ENCODE peak calls at places on chromosomes 2 and 18, in eight cellular contexts. One of them, this sample, is unnamed.
A peak's percentile ranks its signal among the peaks of the same experiment; 100 is the strongest.

GRCh38 chr18:15005313-15006130 is 257.6 kb downstream of the ANKRD30B start:
- DNase-seq in heart left ventricle: no peak
- DNase-seq in A549: no peak
- DNase-seq in GM04504: no peak
- DNase-seq in cardiac fibroblast: no peak
- DNase-seq in GM13977: no peak
- DNase-seq in HuH-7: no peak
- DNase-seq in HTR-8/SVneo: no peak
- DNase-seq in this sample: no peak

GRCh38 chr18:79399275-79400081 is 3.7 kb downstream of the NFATC1 start:
- DNase-seq in heart left ventricle: peak; percentile 32
- DNase-seq in A549: no peak
- DNase-seq in GM04504: no peak
- DNase-seq in cardiac fibroblast: no peak
- DNase-seq in GM13977: no peak
- DNase-seq in HuH-7: peak; percentile 40
- DNase-seq in HTR-8/SVneo: no peak
- DNase-seq in this sample: no peak

GRCh38 chr2:152367547-152368250 is 32.7 kb downstream of the FMNL2 start:
- DNase-seq in heart left ventricle: no peak
- DNase-seq in A549: no peak
- DNase-seq in GM04504: no peak
- DNase-seq in cardiac fibroblast: peak; percentile 16
- DNase-seq in GM13977: no peak
- DNase-seq in HuH-7: no peak
- DNase-seq in HTR-8/SVneo: no peak
- DNase-seq in this sample: no peak

GRCh38 chr2:36371070-36371962 is 15.7 kb downstream of the CRIM1 start:
- DNase-seq in heart left ventricle: no peak
- DNase-seq in A549: no peak
- DNase-seq in GM04504: no peak
- DNase-seq in cardiac fibroblast: peak; percentile 69
- DNase-seq in GM13977: no peak
- DNase-seq in HuH-7: no peak
- DNase-seq in HTR-8/SVneo: no peak
- DNase-seq in this sample: no peak

GRCh38 chr2:130332271-130333073 is 10.2 kb upstream of the IMP4 start:
- DNase-seq in heart left ventricle: peak; percentile 67
- DNase-seq in A549: peak; percentile 52
- DNase-seq in GM04504: peak; percentile 64
- DNase-seq in cardiac fibroblast: peak; percentile 87
- DNase-seq in GM13977: peak; percentile 85
- DNase-seq in HuH-7: peak; percentile 71
- DNase-seq in HTR-8/SVneo: peak; percentile 74
- DNase-seq in this sample: peak; percentile 54

GRCh38 chr2:128444044-128444771 is 125.5 kb upstream of the HS6ST1 start:
- DNase-seq in heart left ventricle: peak; percentile 10
- DNase-seq in A549: no peak
- DNase-seq in GM04504: no peak
- DNase-seq in cardiac fibroblast: no peak
- DNase-seq in GM13977: no peak
- DNase-seq in HuH-7: no peak
- DNase-seq in HTR-8/SVneo: no peak
- DNase-seq in this sample: no peak

GRCh38 chr18:57372444-57372843 is 20.1 kb downstream of the ST8SIA3 start:
- DNase-seq in heart left ventricle: no peak
- DNase-seq in A549: no peak
- DNase-seq in GM04504: no peak
- DNase-seq in cardiac fibroblast: no peak
- DNase-seq in GM13977: no peak
- DNase-seq in HuH-7: no peak
- DNase-seq in HTR-8/SVneo: no peak
- DNase-seq in this sample: no peak

GRCh38 chr2:49416252-49416651 is 261.9 kb upstream of the FSHR start:
- DNase-seq in heart left ventricle: no peak
- DNase-seq in A549: no peak
- DNase-seq in GM04504: no peak
- DNase-seq in cardiac fibroblast: no peak
- DNase-seq in GM13977: no peak
- DNase-seq in HuH-7: no peak
- DNase-seq in HTR-8/SVneo: no peak
- DNase-seq in this sample: no peak

GRCh38 chr2:240986787-240987411 is 11.5 kb upstream of the SNED1 start:
- DNase-seq in heart left ventricle: no peak
- DNase-seq in A549: no peak
- DNase-seq in GM04504: peak; percentile 47
- DNase-seq in cardiac fibroblast: peak; percentile 93
- DNase-seq in GM13977: no peak
- DNase-seq in HuH-7: no peak
- DNase-seq in HTR-8/SVneo: no peak
- DNase-seq in this sample: no peak

This sample was measured in HS-5.